ENCODE peak calls at places on chromosomes 3 and 15, in four cellular contexts. O is gastrocnemius medialis, Q is tibial nerve, W is A549. D is an unnamed sample.

GRCh38 chr15:57213783-57214366 is 162.4 kb upstream of the CGNL1 start:
- DNase-seq in O (no peak), Q (peak), W (peak), D (peak)

GRCh38 chr15:48721061-48721810 is 75.7 kb upstream of the FBN1 start:
- DNase-seq in Q (no peak), W (no peak), O (no peak), D (no peak)

GRCh38 chr3:183085634-183086390 is 13.5 kb downstream of the MCCC1 start:
- DNase-seq in O (no peak), Q (no peak), W (no peak), D (peak)

GRCh38 chr3:31275038-31275562 is 257.6 kb upstream of the STT3B start:
- DNase-seq in O (no peak), W (peak), Q (peak), D (no peak)

GRCh38 chr3:150149651-150150051 is 179.0 kb upstream of the PFN2 start:
- DNase-seq in Q (no peak), W (no peak), O (peak), D (no peak)

GRCh38 chr15:100310511-100310910 is 31.3 kb downstream of the ADAMTS17 start:
- DNase-seq in O (no peak), W (no peak), Q (no peak), D (no peak)

GRCh38 chr3:197891-198491 is 1.4 kb downstream of the CHL1 start:
- DNase-seq in W (peak), O (no peak), Q (no peak), D (peak)

GRCh38 chr15:69000091-69000490 is 14.4 kb upstream of the NOX5 start:
- DNase-seq in O (no peak), Q (no peak), W (no peak), D (no peak)

GRCh38 chr3:124818398-124819150 is 68.6 kb downstream of the ITGB5 start:
- DNase-seq in O (no peak), Q (no peak), W (no peak), D (no peak)

GRCh38 chr3:127487196-127487595 is 103.3 kb downstream of the TPRA1 start:
- DNase-seq in W (no peak), Q (no peak), O (no peak), D (no peak)

DNA sequence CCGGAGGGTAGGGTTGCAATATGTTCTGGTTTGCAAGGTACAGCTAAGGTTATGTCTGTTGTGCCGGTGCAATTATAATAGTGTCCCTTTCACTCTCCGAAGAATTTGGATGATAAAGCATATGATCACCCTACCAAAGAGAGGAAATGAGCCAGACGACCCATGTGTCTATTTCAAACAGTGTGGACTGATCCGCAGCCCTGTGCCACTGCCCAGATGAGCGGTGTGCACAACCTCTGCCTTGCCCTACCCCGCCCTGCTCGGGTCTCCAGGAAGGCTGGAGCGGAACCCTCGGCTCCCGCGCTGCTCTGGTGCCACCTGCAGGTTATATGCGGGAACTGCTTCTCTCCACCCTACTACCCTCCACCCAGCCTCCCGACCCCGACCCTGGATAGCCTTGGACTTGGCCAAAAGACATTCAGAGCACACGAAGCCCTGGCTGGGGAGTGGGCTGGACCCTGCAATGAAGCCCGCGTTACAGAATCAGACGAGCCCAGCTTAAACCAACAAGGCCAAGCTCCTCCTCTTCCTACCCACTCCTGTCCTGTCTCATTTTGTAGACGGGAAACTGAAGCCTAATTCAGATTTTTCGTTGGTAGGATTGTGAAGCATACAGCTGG is 68.4 kb upstream of the CHRNB4 start:
- DNase-seq in Q (peak), O (peak), W (peak), D (peak)
- H3K4me3 ChIP-seq in Q (no peak), O (no peak), W (peak), D (peak)

DNA sequence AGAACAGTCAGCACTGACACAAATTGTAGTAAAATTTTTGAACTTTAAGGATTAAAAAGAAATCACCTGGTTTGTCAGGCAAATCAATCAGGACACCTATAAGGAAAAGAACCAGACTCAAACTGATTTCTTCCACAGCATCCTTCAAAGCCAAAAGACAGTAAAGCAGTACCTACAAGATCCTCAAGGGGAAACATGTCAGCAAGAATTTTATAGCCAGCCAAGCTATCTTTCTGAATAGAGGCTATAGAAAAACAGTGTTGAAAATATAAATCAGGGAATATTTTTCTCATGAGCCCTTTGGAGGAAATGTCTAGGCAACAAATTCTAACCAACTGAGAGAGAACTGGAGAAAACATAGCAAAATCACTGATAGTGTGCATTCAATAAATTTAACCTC is 301.4 kb upstream of the UBE2E2 start:
- DNase-seq in O (no peak), Q (no peak), W (no peak), D (no peak)
- TF ChIP-seq CTCF in O (no peak), Q (no peak), W (no peak), D (peak)

DNA sequence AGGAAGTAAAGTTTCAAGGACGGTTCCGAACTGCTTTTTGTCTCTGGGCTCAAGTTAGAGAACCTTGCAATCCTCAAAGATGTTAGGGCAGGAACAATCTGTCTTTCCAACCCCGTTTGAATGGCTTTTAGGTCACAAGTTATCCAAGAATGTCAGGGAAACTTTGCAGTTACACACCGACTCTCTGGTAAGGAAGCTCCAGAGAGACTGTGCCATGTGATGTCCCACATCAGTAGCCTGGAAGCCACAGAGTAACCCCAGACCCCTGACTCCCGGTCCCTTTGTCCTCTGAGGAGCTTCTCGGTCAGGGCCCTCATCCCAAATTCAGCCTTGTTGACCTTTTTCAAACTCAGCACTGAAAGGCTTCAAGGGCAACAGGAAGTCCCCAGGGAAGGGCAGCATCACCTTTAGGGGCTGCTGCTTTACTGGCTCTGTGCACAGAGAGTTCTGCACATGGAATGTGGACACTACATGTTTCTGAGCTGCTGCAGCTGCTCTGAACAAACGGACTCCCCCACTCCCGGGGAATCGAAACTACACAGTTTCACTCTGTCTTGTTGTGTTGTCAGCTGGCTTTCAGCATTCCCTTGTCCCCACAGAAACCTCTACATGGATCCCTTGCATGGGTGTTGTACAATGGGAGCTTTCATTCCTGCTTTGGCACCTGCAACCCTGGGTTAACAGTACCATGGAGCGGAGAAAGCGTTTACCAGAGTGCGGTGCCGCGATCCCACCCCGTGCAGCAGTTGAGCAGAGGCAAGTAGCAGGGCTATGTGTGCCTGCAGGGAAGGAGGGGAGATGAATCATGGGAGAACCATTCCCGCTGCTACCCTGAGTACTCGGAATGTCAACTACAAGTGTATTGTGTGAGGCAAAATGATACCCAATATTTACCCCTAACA is 408.2 kb upstream of the THBS1 start:
- DNase-seq in O (peak), Q (no peak), W (no peak), D (peak)
- H3K4me3 ChIP-seq in O (peak), Q (peak), W (no peak), D (no peak)

GRCh38 chr3:152540120-152540519 is 271.4 kb downstream of the MBNL1 start:
- DNase-seq in W (no peak), Q (no peak), O (no peak), D (no peak)

GRCh38 chr3:152538518-152538917 is 269.8 kb downstream of the MBNL1 start:
- DNase-seq in Q (no peak), W (no peak), O (no peak), D (no peak)

GRCh38 chr3:152539191-152539764 is 270.5 kb downstream of the MBNL1 start:
- DNase-seq in W (no peak), O (no peak), Q (no peak), D (peak)
- TF ChIP-seq CTCF in W (no peak), O (no peak), Q (no peak), D (peak)

GRCh38 chr3:187747506-187747905 is 2.2 kb upstream of the BCL6 start:
- DNase-seq in W (no peak), O (no peak), Q (no peak), D (no peak)

GRCh38 chr3:187750513-187751123 is 5.3 kb upstream of the BCL6 start:
- DNase-seq in O (peak), Q (no peak), W (no peak), D (peak)

GRCh38 chr3:187748050-187748481 is 2.8 kb upstream of the BCL6 start:
- DNase-seq in W (peak), Q (peak), O (peak), D (peak)

GRCh38 chr3:187746479-187747335 is 1.4 kb upstream of the BCL6 start:
- DNase-seq in O (peak), W (no peak), Q (no peak), D (no peak)

DNA sequence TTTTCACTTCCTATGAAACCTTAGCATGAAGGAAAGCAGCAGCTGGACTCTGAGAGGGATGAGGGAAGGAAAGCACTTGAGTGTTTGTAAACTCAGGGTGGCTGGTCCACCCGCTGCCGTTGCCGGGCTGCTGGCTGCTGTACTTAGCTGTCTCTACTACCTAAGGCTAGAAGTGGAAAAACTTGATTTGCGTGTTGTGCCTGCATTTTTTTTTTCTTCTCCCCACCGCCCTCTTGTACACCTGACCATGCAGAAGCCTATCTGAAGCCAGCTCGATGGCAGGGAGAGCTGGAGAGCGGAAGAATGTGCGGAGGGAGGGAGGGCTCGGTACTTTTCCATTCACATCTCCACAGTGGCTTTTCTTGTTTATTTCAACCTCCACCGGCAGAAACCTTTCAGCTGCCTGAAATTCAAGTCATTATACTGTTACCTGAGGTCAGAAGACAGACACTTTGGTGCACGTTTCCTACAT is 4.8 kb upstream of the BCL6 start:
- DNase-seq in W (peak), O (peak), Q (no peak), D (peak)
- H3K4me3 ChIP-seq in W (peak), O (peak), Q (no peak), D (no peak)

GRCh38 chr3:15052335-15053242 is 12.5 kb downstream of the MRPS25 start:
- DNase-seq in W (no peak), Q (no peak), O (no peak), D (no peak)

GRCh38 chr3:15053541-15053940 is 11.6 kb downstream of the MRPS25 start:
- DNase-seq in Q (no peak), O (no peak), W (no peak), D (no peak)

GRCh38 chr3:15049584-15049983 is 15.5 kb downstream of the MRPS25 start:
- DNase-seq in O (no peak), W (no peak), Q (no peak), D (no peak)

GRCh38 chr3:15050405-15051092 is 14.6 kb downstream of the MRPS25 start:
- DNase-seq in W (no peak), Q (no peak), O (no peak), D (peak)

DNA sequence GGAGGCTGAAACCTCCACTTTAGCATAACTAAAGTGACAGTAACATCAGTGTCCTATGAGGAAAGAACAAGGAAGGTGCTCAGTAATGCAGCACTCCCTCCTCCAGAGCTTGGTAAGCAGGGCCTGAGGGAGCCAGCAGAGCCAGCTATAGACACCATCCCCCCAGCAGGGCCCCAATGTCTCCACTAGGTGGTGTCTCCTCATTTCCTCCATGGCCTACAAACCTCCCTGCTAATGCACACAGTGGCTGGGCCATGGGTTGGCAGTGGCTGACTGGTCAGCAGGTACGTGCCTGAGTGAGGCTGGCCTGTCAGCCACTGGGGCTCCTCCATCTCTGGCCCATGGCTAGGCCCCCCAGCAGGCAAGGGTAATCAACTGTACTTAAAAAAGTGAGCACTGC is 13.6 kb downstream of the MRPS25 start:
- DNase-seq in W (peak), O (peak), Q (no peak), D (peak)
- TF ChIP-seq CTCF in W (peak), O (peak), Q (peak), D (peak)

GRCh38 chr3:126355251-126355650 is 2.0 kb downstream of the KLF15 start:
- DNase-seq in Q (no peak), O (peak), W (no peak), D (no peak)

GRCh38 chr3:126357299-126358037 is at the start of gene KLF15:
- DNase-seq in O (peak), W (peak), Q (peak), D (peak)

GRCh38 chr3:126358038-126358815 is 1.0 kb upstream of the KLF15 start:
- DNase-seq in W (no peak), O (peak), Q (no peak), D (no peak)

GRCh38 chr3:126355777-126356372 is 1.3 kb downstream of the KLF15 start:
- DNase-seq in O (peak), W (no peak), Q (peak), D (peak)

DNA sequence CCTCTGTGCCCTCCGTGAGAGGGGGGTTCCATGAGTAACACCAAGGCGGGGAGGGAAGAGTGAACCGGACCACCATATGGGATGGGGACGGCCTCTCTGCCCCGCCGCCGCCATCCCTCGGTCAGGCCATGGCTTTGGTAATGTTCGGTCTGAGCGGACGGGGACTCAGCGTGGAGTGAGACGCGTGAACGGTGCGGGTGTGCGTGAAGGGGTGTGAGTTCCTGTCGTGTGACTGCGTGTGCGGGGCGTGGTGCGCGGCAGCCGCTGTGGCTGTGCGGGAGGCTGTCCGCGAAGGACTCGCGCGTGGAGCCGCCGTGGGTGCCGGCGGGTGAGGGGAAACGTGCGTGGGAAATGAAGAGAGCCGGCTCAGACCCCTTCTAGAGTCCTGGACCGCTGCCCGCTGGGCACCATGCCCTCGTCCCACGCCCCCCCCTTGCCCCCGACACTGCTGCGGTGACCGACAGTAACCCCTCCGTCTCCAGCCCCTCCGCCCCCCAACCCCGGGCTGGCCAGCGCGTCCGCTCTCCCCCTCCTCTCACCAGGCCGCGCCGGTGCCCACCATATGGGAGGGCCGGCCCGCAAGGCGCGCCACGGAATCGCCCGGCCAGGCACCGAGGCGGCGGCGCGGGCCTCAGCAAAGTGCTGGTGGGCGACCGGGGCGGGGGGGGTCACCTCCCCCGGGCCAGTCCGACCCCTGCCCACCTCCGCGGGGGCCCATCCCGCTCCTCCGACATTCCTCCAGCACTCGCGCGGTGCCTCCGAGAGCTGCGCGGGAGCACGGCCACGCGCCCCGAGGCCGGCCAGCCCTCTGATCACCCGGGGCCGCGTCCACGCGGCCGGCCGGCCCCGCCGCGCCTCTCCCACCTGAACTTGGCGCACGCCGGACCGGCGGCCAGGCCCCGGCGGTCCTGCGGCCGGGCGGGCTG is 572 bp downstream of the KLF15 start:
- DNase-seq in W (no peak), O (peak), Q (no peak), D (no peak)
- H3K4me3 ChIP-seq in W (peak), O (peak), Q (peak), D (peak)

DNA sequence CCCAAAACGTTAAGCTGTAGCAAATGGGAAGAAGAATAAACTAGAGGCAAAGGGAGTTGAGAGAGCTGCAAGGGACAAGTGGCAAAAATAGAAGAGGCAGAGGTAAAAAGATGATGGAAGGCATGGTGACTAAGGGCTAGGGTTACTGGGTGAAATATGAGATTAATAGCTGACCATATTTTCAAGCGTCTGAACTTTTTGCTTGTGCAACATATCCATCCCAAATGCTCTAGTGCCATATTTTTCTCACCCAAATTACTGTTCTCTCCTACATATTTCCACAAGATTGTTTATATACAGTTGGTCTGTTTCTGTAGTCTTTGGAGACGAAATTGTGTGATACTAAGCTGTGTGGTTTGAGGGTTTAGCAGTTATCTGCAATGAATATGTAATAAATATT is 145.5 kb downstream of the GMNC start:
- DNase-seq in O (no peak), W (no peak), Q (no peak), D (no peak)
- TF ChIP-seq CTCF in O (no peak), W (no peak), Q (no peak), D (no peak)